ENCODE peak calls at places on chromosomes 16 and 17, in eight cellular contexts. E is Panc1; B is cardiac muscle cell; L is AG10803; D is CD8-positive, alpha-beta T cell; W is pancreas; A is fibroblast of lung; P is body of pancreas. X is an unnamed sample.

GRCh38 chr16:27729516-27730304 is 179.8 kb downstream of the KATNIP start:
- DNase-seq in D (no peak), L (no peak), P (no peak), E (no peak), B (peak; percentile 76), W (no peak), A (peak; percentile 61), X (no peak)

GRCh38 chr17:3980381-3980975 is 16.2 kb upstream of the ATP2A3 start:
- DNase-seq in B (no peak), A (no peak), E (no peak), P (no peak), D (no peak), L (no peak), W (no peak), X (no peak)

GRCh38 chr17:50680126-50680525 is 27.6 kb downstream of the ANKRD40 start:
- DNase-seq in L (no peak), B (no peak), E (no peak), A (no peak), W (no peak), D (no peak), P (no peak), X (no peak)

GRCh38 chr16:64468515-64469090 is 653.3 kb downstream of the CDH11 start:
- DNase-seq in A (no peak), W (no peak), L (no peak), P (no peak), E (no peak), D (no peak), B (no peak), X (no peak)

GRCh38 chr17:40922239-40922638 is 15.2 kb downstream of the KRT23 start:
- DNase-seq in P (peak; percentile 11), E (no peak), W (no peak), A (peak; percentile 66), B (peak; percentile 76), D (no peak), L (peak; percentile 89), X (no peak)

GRCh38 chr17:2916362-2916928 is 120.2 kb downstream of the RAP1GAP2 start:
- DNase-seq in A (no peak), D (no peak), B (no peak), E (no peak), L (no peak), W (no peak), P (no peak), X (no peak)

GRCh38 chr16:68512742-68513141 is 26.3 kb upstream of the ZFP90 start:
- DNase-seq in P (no peak), L (no peak), B (no peak), D (no peak), E (no peak), W (no peak), A (no peak), X (no peak)

GRCh38 chr16:88940196-88941050 is 36.6 kb downstream of the CBFA2T3 start:
- DNase-seq in W (peak; percentile 80), D (no peak), E (no peak), P (peak; percentile 81), L (no peak), A (no peak), B (no peak), X (peak; percentile 50)

GRCh38 chr16:49350265-49351103 is 23.1 kb upstream of the C16orf78 start:
- DNase-seq in P (peak; percentile 71), B (peak; percentile 56), D (peak; percentile 7), E (peak; percentile 32), L (peak; percentile 38), A (peak; percentile 47), W (peak; percentile 71), X (peak; percentile 22)

GRCh38 chr16:2787406-2787805 is at the start of gene PRSS33:
- DNase-seq in E (no peak), P (no peak), L (no peak), D (no peak), W (no peak), A (no peak), B (no peak), X (no peak)

DNA sequence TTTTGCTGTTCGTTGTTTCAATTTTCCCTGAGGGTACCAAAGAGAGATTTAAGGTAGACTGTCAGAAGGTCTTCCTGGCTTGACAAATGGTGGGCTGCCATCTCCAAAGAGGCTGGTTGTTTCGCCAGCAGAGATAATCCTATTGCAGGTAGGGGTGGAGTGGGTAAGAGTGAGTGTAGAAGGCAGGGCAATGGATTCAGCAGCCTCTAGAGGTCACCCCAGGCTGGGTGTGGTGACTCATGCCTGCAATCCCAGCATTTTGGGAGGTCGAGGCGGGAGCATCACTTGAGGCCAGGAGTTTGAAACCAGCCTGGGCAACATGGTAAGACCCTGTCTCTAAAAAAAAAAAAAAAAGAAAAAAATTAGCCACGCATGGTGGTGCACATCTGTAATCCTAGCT is 34.6 kb downstream of the DCAKD start:
- DNase-seq in P (peak; percentile 44), E (no peak), W (no peak), D (no peak), B (no peak), A (no peak), L (peak; percentile 19), X (no peak)
- TF ChIP-seq CTCF in P (peak; percentile 30), E (no peak), W (no peak), D (no peak), B (peak; percentile 37), A (no peak), L (peak; percentile 39), X (no peak)

DNA sequence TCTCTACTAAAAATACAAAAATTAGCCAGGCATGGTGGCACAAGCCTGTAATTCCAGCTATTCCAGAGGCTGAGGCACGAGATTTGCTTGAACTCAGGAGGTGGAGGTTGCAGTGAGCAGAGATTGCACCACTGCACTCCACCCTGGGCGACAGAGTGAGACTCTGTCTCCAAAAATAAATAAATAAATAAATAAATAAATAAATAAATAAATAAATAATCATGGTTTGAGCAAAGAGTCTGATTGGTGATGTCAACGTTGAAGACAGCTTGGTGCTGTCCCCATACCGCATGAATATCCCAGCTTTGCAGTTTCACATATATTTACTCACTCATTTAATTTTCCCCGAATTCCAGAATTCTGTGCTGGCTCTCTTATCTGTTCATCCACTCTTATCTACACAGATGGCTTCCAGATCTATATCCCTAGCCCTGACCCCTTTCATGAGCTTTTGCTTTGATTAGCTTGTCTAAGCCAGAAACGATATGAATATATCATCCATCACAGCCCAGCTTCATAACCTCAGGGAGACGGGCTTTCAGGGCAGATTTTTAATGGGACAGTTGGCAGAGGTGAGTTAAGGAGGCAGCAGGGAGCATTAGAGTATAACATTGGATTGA is 91.0 kb downstream of the SPACA3 start:
- DNase-seq in B (no peak), P (no peak), L (no peak), E (no peak), W (no peak), D (no peak), A (no peak), X (no peak)
- TF ChIP-seq CTCF in B (no peak), P (no peak), L (no peak), E (no peak), W (no peak), D (no peak), A (no peak), X (no peak)

DNA sequence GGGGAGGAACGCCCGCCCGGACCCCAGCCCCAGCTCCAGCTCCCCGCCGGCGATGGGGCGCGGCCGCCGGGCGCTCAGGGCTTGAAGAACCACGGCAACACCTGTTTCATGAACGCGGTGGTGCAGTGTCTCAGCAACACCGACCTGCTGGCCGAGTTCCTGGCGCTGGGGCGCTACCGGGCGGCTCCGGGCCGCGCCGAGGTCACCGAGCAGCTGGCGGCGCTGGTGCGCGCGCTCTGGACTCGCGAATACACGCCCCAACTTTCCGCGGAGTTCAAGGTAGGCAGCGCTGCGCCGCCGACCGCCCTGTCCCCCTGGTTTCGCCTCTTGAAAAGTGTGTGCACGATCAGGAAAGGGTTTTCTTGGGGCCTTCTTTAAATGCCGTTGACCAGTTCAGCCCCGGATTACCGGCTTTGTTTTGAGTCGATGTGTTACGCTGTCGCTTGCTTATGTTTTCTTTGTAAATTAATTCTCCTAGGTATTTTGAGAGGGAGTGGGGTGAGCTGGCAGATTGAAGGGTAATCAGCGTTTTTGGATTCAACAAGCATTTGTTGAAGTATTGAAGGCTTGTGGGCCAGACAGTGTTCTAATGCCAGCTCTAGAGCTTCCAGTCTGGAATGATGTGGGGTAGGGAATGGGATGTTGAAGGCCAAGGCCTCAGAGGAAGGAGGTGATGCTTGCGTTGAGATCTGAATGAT is 690 bp downstream of the USP43 start:
- DNase-seq in B (peak; percentile 11), A (no peak), E (no peak), L (no peak), P (peak; percentile 85), W (peak; percentile 82), D (no peak), X (peak; percentile 19)
- TF ChIP-seq CTCF in B (no peak), A (no peak), E (peak; percentile 71), L (no peak), P (peak; percentile 19), W (no peak), D (no peak), X (no peak)

GRCh38 chr17:43042025-43042424 is 17.0 kb downstream of the RND2 start:
- DNase-seq in L (peak; percentile 8), D (no peak), E (no peak), P (no peak), B (no peak), W (no peak), A (no peak), X (no peak)
- TF ChIP-seq CTCF in L (no peak), D (no peak), E (no peak), P (no peak), B (no peak), W (no peak), A (no peak), X (no peak)

DNA sequence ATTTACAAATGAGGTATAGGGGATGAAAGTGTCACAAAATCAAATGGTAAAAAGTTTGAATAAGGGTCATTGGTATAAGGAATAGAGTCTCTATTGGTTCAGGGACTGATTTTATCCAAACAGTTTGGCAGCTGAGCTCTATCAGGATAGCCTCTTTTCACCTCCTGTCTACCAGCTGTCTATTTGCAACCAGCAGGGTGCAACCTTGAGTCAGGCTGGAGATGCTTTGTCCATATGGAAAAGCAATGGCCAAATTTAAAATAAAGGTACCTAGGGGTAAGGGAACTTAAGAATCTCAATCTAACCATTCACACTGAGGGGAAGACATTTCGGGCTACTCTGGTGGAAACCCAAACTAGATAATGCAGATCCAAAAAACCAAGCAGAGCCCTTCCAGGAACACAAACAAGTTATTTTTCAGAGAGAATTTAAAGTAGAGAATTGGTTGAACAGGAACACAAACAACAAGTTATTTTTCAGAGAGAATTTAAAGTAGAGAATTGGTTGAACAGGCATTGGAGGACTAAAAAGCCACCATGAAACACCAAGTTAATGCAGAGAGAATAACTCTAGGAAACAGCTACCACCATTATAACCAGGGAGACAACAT is 12.6 kb upstream of the CA10 start:
- DNase-seq in W (peak; percentile 28), D (no peak), P (peak; percentile 45), E (no peak), L (no peak), A (no peak), B (peak; percentile 0), X (no peak)
- TF ChIP-seq CTCF in W (peak; percentile 35), D (no peak), P (peak; percentile 43), E (peak; percentile 78), L (peak; percentile 11), A (no peak), B (peak; percentile 35), X (no peak)

X was measured in activated B cell treated with CpG ODN at 0.5 μM for 24 hours.